ENCODE peak calls at places on chromosomes 4 and X, in four cellular contexts. One of them, this sample, is unnamed.

GRCh38 chr4:171956678-171957077 is 143.5 kb downstream of the GALNTL6 start:
- DNase-seq in type B pancreatic cell: no peak
- DNase-seq in epithelial cell of esophagus: no peak
- DNase-seq in hepatocyte: no peak
- DNase-seq in this sample: no peak

GRCh38 chr4:23728393-23728792 is 161.5 kb downstream of the PPARGC1A start:
- DNase-seq in type B pancreatic cell: no peak
- DNase-seq in epithelial cell of esophagus: peak; percentile 41
- DNase-seq in hepatocyte: no peak
- DNase-seq in this sample: no peak

GRCh38 chr4:118338981-118339765 is 13.6 kb downstream of the PRSS12 start:
- DNase-seq in type B pancreatic cell: no peak
- DNase-seq in epithelial cell of esophagus: peak; percentile 38
- DNase-seq in hepatocyte: no peak
- DNase-seq in this sample: no peak

GRCh38 chrX:23786268-23786815 is 3.4 kb downstream of the SAT1 start:
- DNase-seq in type B pancreatic cell: no peak
- DNase-seq in epithelial cell of esophagus: peak; percentile 73
- DNase-seq in hepatocyte: peak; percentile 47
- DNase-seq in this sample: no peak

GRCh38 chr4:25551608-25552007 is 104.0 kb upstream of the SLC34A2 start:
- DNase-seq in type B pancreatic cell: no peak
- DNase-seq in epithelial cell of esophagus: peak; percentile 26
- DNase-seq in hepatocyte: no peak
- DNase-seq in this sample: no peak

GRCh38 chr4:150217192-150217591 is 138.9 kb downstream of the DCLK2 start:
- DNase-seq in type B pancreatic cell: no peak
- DNase-seq in epithelial cell of esophagus: peak; percentile 88
- DNase-seq in hepatocyte: peak; percentile 59
- DNase-seq in this sample: peak; percentile 78

GRCh38 chr4:25937801-25938200 is 23.8 kb downstream of the SMIM20 start:
- DNase-seq in type B pancreatic cell: no peak
- DNase-seq in epithelial cell of esophagus: no peak
- DNase-seq in hepatocyte: no peak
- DNase-seq in this sample: no peak

GRCh38 chr4:84697615-84698201 is 114.8 kb downstream of the CDS1 start:
- DNase-seq in type B pancreatic cell: no peak
- DNase-seq in epithelial cell of esophagus: no peak
- DNase-seq in hepatocyte: no peak
- DNase-seq in this sample: no peak

GRCh38 chr4:119243868-119244267 is 31.4 kb downstream of the USP53 start:
- DNase-seq in type B pancreatic cell: no peak
- DNase-seq in epithelial cell of esophagus: no peak
- DNase-seq in hepatocyte: no peak
- DNase-seq in this sample: no peak

GRCh38 chrX:9905288-9905687 is 61.9 kb upstream of the CLDN34 start:
- DNase-seq in type B pancreatic cell: no peak
- DNase-seq in epithelial cell of esophagus: no peak
- DNase-seq in hepatocyte: no peak
- DNase-seq in this sample: no peak

GRCh38 chrX:68675466-68675865 is 28.0 kb downstream of the STARD8 start:
- DNase-seq in type B pancreatic cell: no peak
- DNase-seq in epithelial cell of esophagus: no peak
- DNase-seq in hepatocyte: no peak
- DNase-seq in this sample: no peak

GRCh38 chrX:87727615-87728014 is 210.0 kb downstream of the KLHL4 start:
- DNase-seq in type B pancreatic cell: no peak
- DNase-seq in epithelial cell of esophagus: no peak
- DNase-seq in hepatocyte: no peak
- DNase-seq in this sample: no peak

GRCh38 chr4:61428950-61429349 is 228.8 kb downstream of the ADGRL3 start:
- DNase-seq in type B pancreatic cell: no peak
- DNase-seq in epithelial cell of esophagus: no peak
- DNase-seq in hepatocyte: no peak
- DNase-seq in this sample: no peak

GRCh38 chrX:129678176-129678880 is 23.6 kb upstream of the APLN start:
- DNase-seq in type B pancreatic cell: peak; percentile 55
- DNase-seq in epithelial cell of esophagus: no peak
- DNase-seq in hepatocyte: peak; percentile 37
- DNase-seq in this sample: peak; percentile 62

GRCh38 chrX:132963846-132964245 is 5.4 kb upstream of the HS6ST2 start:
- DNase-seq in type B pancreatic cell: no peak
- DNase-seq in epithelial cell of esophagus: no peak
- DNase-seq in hepatocyte: no peak
- DNase-seq in this sample: no peak

This sample was measured in T47D.